ENCODE peak calls at places on chromosomes 2 and 18, in five cellular contexts. L is psoas muscle, T is sigmoid colon, B is fibroblast of pulmonary artery, X is kidney epithelial cell. M is an unnamed sample.

GRCh38 chr2:171957061-171957460 is 34.8 kb downstream of the HAT1 start:
- DNase-seq in L (no peak), T (no peak), B (peak), X (no peak), M (no peak)

GRCh38 chr2:225103737-225104141 is 61.5 kb upstream of the DOCK10 start:
- DNase-seq in L (no peak), T (no peak), B (peak), X (no peak), M (no peak)

GRCh38 chr2:45067859-45068642 is 58.8 kb upstream of the SIX2 start:
- DNase-seq in L (peak), T (no peak), B (peak), X (no peak), M (no peak)

GRCh38 chr2:187580462-187581124 is 26.4 kb upstream of the TFPI start:
- DNase-seq in L (no peak), T (no peak), B (peak), X (peak), M (peak)

GRCh38 chr2:200765139-200765951 is 46.4 kb upstream of the BZW1 start:
- DNase-seq in L (no peak), T (no peak), B (peak), X (peak), M (no peak)

GRCh38 chr2:134727385-134727784 is 8.6 kb upstream of the TMEM163 start:
- DNase-seq in L (no peak), T (no peak), B (peak), X (peak), M (no peak)

GRCh38 chr2:79985145-79985544 is 319.4 kb downstream of the LRRTM1 start:
- DNase-seq in L (no peak), T (no peak), B (no peak), X (no peak), M (no peak)

GRCh38 chr2:1940660-1941059 is 196.3 kb upstream of the PXDN start:
- DNase-seq in L (no peak), T (peak), B (no peak), X (no peak), M (no peak)

GRCh38 chr2:164617466-164617865 is 3.8 kb downstream of the GRB14 start:
- DNase-seq in L (no peak), T (no peak), B (peak), X (no peak), M (no peak)

GRCh38 chr2:12363138-12363537 is 353.6 kb upstream of the TRIB2 start:
- DNase-seq in L (no peak), T (no peak), B (peak), X (no peak), M (no peak)

GRCh38 chr2:109499549-109499948 is 114.2 kb downstream of the SEPTIN10 start:
- DNase-seq in L (no peak), T (no peak), B (no peak), X (no peak), M (no peak)

GRCh38 chr2:187581125-187581896 is 27.1 kb upstream of the TFPI start:
- DNase-seq in L (no peak), T (no peak), B (peak), X (no peak), M (peak)

GRCh38 chr18:38751897-38752296 is 1186.3 kb upstream of the CELF4 start:
- DNase-seq in L (no peak), T (no peak), B (no peak), X (peak), M (no peak)

GRCh38 chr18:8719192-8719591 is 13.8 kb downstream of the MTCL1 start:
- DNase-seq in L (no peak), T (no peak), B (no peak), X (no peak), M (no peak)

GRCh38 chr2:4278392-4278791 is 575.0 kb downstream of the DCDC2C start:
- DNase-seq in L (no peak), T (no peak), B (no peak), X (no peak), M (no peak)

GRCh38 chr2:207408086-207408794 is 121.5 kb upstream of the CREB1 start:
- DNase-seq in L (no peak), T (no peak), B (peak), X (no peak), M (no peak)

GRCh38 chr2:49186050-49186648 is 31.8 kb upstream of the FSHR start:
- DNase-seq in L (no peak), T (no peak), B (no peak), X (no peak), M (no peak)

GRCh38 chr18:6835345-6835744 is 105.8 kb downstream of the ARHGAP28 start:
- DNase-seq in L (no peak), T (no peak), B (no peak), X (no peak), M (no peak)

GRCh38 chr2:145273840-145274239 is 753.9 kb upstream of the ZEB2 start:
- DNase-seq in L (no peak), T (no peak), B (no peak), X (peak), M (no peak)

GRCh38 chr2:240840435-240841060 is 20.5 kb upstream of the KIF1A start:
- DNase-seq in L (no peak), T (no peak), B (peak), X (peak), M (peak)

GRCh38 chr18:31041346-31042067 is 1.0 kb downstream of the DSC3 start:
- DNase-seq in L (peak), T (no peak), B (peak), X (no peak), M (peak)

GRCh38 chr18:36314754-36315153 is 17.2 kb downstream of the FHOD3 start:
- DNase-seq in L (no peak), T (no peak), B (peak), X (peak), M (no peak)

GRCh38 chr2:130152816-130153595 is 8.1 kb upstream of the CCDC74B start:
- DNase-seq in L (no peak), T (no peak), B (no peak), X (no peak), M (no peak)

GRCh38 chr2:229691631-229692030 is 22.7 kb downstream of the DNER start:
- DNase-seq in L (no peak), T (no peak), B (no peak), X (no peak), M (no peak)

GRCh38 chr18:70448588-70448987 is 159.7 kb downstream of the SOCS6 start:
- DNase-seq in L (no peak), T (no peak), B (no peak), X (no peak), M (no peak)

GRCh38 chr2:9765611-9766531 is 77.4 kb upstream of the TAF1B start:
- DNase-seq in L (no peak), T (no peak), B (peak), X (no peak), M (no peak)
- TF ChIP-seq CTCF in L (no peak), T (no peak), B (no peak), X (no peak), M (no peak)

GRCh38 chr2:18742382-18742781 is 153.0 kb upstream of the NT5C1B start:
- DNase-seq in L (no peak), T (no peak), B (no peak), X (no peak), M (no peak)
- TF ChIP-seq CTCF in L (no peak), T (no peak), B (peak), X (no peak), M (no peak)

GRCh38 chr18:52341617-52342381 is 1.8 kb downstream of the DCC start:
- DNase-seq in L (peak), T (no peak), B (peak), X (no peak), M (no peak)

GRCh38 chr18:52337286-52337685 is 2.7 kb upstream of the DCC start:
- DNase-seq in L (no peak), T (no peak), B (peak), X (no peak), M (no peak)

GRCh38 chr18:52343138-52343537 is 3.1 kb downstream of the DCC start:
- DNase-seq in L (no peak), T (no peak), B (peak), X (no peak), M (no peak)

GRCh38 chr18:52340466-52341378 is 725 bp downstream of the DCC start:
- DNase-seq in L (no peak), T (no peak), B (peak), X (no peak), M (no peak)

DNA sequence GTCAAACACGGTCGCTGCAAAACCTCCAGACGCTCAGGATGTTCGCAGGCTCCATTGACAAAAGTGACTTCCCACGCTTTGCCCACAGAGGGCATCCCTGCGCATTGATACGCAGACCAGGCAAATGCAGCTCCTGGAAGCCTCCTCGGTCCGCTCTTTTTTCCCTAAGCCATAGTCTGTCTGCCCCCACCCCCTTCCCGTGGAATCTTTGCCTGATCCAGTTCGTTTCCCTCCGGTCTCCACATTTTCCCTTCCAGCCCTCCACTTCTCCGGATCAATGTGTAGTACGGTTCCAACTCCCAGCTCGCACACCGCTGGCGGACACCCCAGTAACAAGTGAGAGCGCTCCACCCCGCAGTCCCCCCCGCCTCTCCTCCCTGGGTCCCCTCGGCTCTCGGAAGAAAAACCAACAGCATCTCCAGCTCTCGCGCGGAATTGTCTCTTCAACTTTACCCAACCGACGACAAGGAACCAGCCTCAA is at the start of gene DCC:
- DNase-seq in L (no peak), T (no peak), B (peak), X (no peak), M (no peak)
- TF ChIP-seq CTCF in L (no peak), T (peak), B (peak), X (peak), M (no peak)

DNA sequence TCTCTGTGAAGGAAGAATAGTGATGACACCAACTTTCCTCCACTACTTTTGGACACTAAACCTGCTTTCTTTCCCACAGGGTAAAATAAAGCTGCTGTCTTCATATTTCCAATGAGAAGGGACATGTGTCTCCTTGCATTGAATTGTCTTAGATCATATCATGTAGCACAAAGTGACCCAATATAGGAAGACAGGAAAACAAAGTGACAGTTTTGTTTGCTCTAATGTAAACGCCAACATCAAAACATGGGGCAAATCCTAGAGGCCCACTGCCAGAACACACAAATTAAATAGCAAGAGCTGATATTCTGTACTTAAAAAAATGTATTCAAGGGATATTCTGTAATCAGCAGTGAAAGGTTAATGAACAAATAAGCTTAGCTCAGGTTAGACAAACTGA is 36.1 kb downstream of the ARHGAP15 start:
- DNase-seq in L (no peak), T (no peak), B (no peak), X (no peak), M (no peak)
- TF ChIP-seq CTCF in L (no peak), T (no peak), B (no peak), X (no peak), M (no peak)

DNA sequence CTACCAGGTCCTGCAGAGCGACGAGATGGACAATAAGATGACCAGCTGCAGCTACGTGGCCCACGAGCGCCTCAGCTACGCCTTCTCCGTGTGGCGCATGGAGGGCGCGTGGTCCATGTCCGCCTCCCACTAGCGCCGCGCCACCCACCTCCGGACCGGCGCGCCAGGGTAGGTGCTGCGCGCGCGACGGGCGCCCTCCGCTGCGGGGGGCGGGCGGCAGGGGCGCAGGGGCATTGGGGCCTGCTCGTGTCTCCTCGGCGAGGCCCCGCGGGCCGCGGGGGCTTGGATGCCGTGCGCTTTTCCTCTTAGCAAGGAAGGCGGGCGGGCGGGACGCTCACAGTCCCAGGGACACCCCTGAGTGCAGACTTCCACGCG is 668 bp downstream of the TWIST2 start:
- DNase-seq in L (no peak), T (no peak), B (no peak), X (no peak), M (no peak)
- TF ChIP-seq CTCF in L (no peak), T (no peak), B (no peak), X (no peak), M (no peak)

GRCh38 chr18:46715062-46715461 is 41.8 kb downstream of the ST8SIA5 start:
- DNase-seq in L (no peak), T (no peak), B (no peak), X (no peak), M (no peak)
- TF ChIP-seq CTCF in L (no peak), T (no peak), B (no peak), X (no peak), M (no peak)

GRCh38 chr2:137056704-137057103 is 291.4 kb downstream of the THSD7B start:
- DNase-seq in L (no peak), T (no peak), B (no peak), X (no peak), M (no peak)
- TF ChIP-seq CTCF in L (no peak), T (no peak), B (no peak), X (no peak), M (no peak)

GRCh38 chr2:241882090-241882625 is 12.6 kb downstream of the RTP5 start:
- DNase-seq in L (peak), T (peak), B (no peak), X (no peak), M (peak)
- TF ChIP-seq CTCF in L (no peak), T (no peak), B (no peak), X (no peak), M (peak)

DNA sequence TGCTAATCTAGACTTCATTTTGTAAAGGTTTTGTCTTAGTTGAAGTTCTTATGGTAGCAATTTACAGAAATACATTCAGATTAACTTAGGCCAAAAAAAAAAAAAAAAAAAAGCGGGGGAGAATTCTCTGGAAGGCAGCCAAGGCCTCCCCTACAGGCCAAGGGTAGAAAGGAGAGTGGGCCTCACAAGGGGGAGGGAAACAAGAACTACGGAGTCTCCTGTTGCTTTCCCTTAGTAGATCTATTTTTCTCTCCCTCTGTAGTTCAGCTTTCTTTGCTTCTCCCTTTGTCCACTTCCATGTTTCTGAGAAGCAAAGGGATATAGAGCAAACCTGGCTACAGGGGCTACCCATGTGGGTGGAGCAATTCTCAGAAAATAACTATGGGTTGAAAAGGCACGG is 2.4 kb upstream of the STK11IP start:
- DNase-seq in L (no peak), T (no peak), B (peak), X (no peak), M (no peak)
- TF ChIP-seq CTCF in L (no peak), T (no peak), B (peak), X (no peak), M (no peak)

GRCh38 chr2:232332940-232333259 is 45.7 kb upstream of the ALPP start:
- DNase-seq in L (no peak), T (no peak), B (no peak), X (no peak), M (no peak)

GRCh38 chr2:232331071-232331470 is 47.5 kb upstream of the ALPP start:
- DNase-seq in L (peak), T (peak), B (no peak), X (no peak), M (no peak)

GRCh38 chr2:232335859-232336215 is 42.7 kb upstream of the ALPP start:
- DNase-seq in L (peak), T (peak), B (no peak), X (no peak), M (no peak)

GRCh38 chr2:232336241-232336736 is 42.3 kb upstream of the ALPP start:
- DNase-seq in L (peak), T (peak), B (no peak), X (no peak), M (no peak)

GRCh38 chr2:232333361-232334135 is 45.0 kb upstream of the ALPP start:
- DNase-seq in L (peak), T (peak), B (no peak), X (no peak), M (no peak)
- TF ChIP-seq CTCF in L (no peak), T (no peak), B (peak), X (peak), M (no peak)